ENCODE peak calls at places on chromosomes 16 and 17, in seven cellular contexts. One of them, this sample, is unnamed.

GRCh38 chr17:53629188-53629587 is 193.5 kb upstream of the KIF2B start:
- DNase-seq in colonic mucosa: no peak
- DNase-seq in Karpas-422: no peak
- DNase-seq in trophoblast cell: peak; percentile 1
- DNase-seq in NT2/D1: no peak
- DNase-seq in MM.1S: no peak
- DNase-seq in fibroblast of lung: peak; percentile 81
- DNase-seq in this sample: no peak

GRCh38 chr17:74512624-74513084 is 18.6 kb downstream of the CD300LB start:
- DNase-seq in colonic mucosa: no peak
- DNase-seq in Karpas-422: no peak
- DNase-seq in trophoblast cell: peak; percentile 49
- DNase-seq in NT2/D1: no peak
- DNase-seq in MM.1S: no peak
- DNase-seq in fibroblast of lung: peak; percentile 87
- DNase-seq in this sample: no peak

GRCh38 chr17:17325816-17326215 is 22.6 kb downstream of the NT5M start:
- DNase-seq in colonic mucosa: no peak
- DNase-seq in Karpas-422: no peak
- DNase-seq in trophoblast cell: no peak
- DNase-seq in NT2/D1: no peak
- DNase-seq in MM.1S: no peak
- DNase-seq in fibroblast of lung: no peak
- DNase-seq in this sample: peak; percentile 42

GRCh38 chr17:78524870-78525510 is 52.2 kb downstream of the DNAH17 start:
- DNase-seq in colonic mucosa: no peak
- DNase-seq in Karpas-422: no peak
- DNase-seq in trophoblast cell: no peak
- DNase-seq in NT2/D1: no peak
- DNase-seq in MM.1S: no peak
- DNase-seq in fibroblast of lung: no peak
- DNase-seq in this sample: peak; percentile 59

GRCh38 chr17:54426287-54426886 is 474.3 kb upstream of the TOM1L1 start:
- DNase-seq in colonic mucosa: no peak
- DNase-seq in Karpas-422: peak; percentile 68
- DNase-seq in trophoblast cell: peak; percentile 5
- DNase-seq in NT2/D1: peak; percentile 2
- DNase-seq in MM.1S: peak; percentile 62
- DNase-seq in fibroblast of lung: no peak
- DNase-seq in this sample: no peak

GRCh38 chr17:62703269-62703775 is 75.9 kb downstream of the MRC2 start:
- DNase-seq in colonic mucosa: no peak
- DNase-seq in Karpas-422: no peak
- DNase-seq in trophoblast cell: no peak
- DNase-seq in NT2/D1: no peak
- DNase-seq in MM.1S: no peak
- DNase-seq in fibroblast of lung: peak; percentile 33
- DNase-seq in this sample: peak; percentile 96

GRCh38 chr17:60523822-60524221 is 2.2 kb downstream of the APPBP2 start:
- DNase-seq in colonic mucosa: no peak
- DNase-seq in Karpas-422: no peak
- DNase-seq in trophoblast cell: no peak
- DNase-seq in NT2/D1: no peak
- DNase-seq in MM.1S: no peak
- DNase-seq in fibroblast of lung: no peak
- DNase-seq in this sample: no peak

GRCh38 chr17:4498461-4499397 is at the start of gene SPNS2:
- DNase-seq in colonic mucosa: peak; percentile 65
- DNase-seq in Karpas-422: peak; percentile 87
- DNase-seq in trophoblast cell: peak; percentile 69
- DNase-seq in NT2/D1: peak; percentile 20
- DNase-seq in MM.1S: peak; percentile 73
- DNase-seq in fibroblast of lung: peak; percentile 39
- DNase-seq in this sample: peak; percentile 88

GRCh38 chr16:1724491-1724890 is 18.5 kb downstream of the MAPK8IP3 start:
- DNase-seq in colonic mucosa: no peak
- DNase-seq in Karpas-422: no peak
- DNase-seq in trophoblast cell: no peak
- DNase-seq in NT2/D1: no peak
- DNase-seq in MM.1S: no peak
- DNase-seq in fibroblast of lung: no peak
- DNase-seq in this sample: no peak

GRCh38 chr16:17287401-17287800 is 183.4 kb downstream of the XYLT1 start:
- DNase-seq in colonic mucosa: no peak
- DNase-seq in Karpas-422: peak; percentile 74
- DNase-seq in trophoblast cell: no peak
- DNase-seq in NT2/D1: no peak
- DNase-seq in MM.1S: no peak
- DNase-seq in fibroblast of lung: no peak
- DNase-seq in this sample: no peak

GRCh38 chr17:79929257-79930076 is 90.2 kb upstream of the CBX4 start:
- DNase-seq in colonic mucosa: no peak
- DNase-seq in Karpas-422: no peak
- DNase-seq in trophoblast cell: no peak
- DNase-seq in NT2/D1: no peak
- DNase-seq in MM.1S: no peak
- DNase-seq in fibroblast of lung: no peak
- DNase-seq in this sample: peak; percentile 74

GRCh38 chr16:53235851-53236250 is 181.1 kb downstream of the CHD9 start:
- DNase-seq in colonic mucosa: no peak
- DNase-seq in Karpas-422: no peak
- DNase-seq in trophoblast cell: no peak
- DNase-seq in NT2/D1: no peak
- DNase-seq in MM.1S: no peak
- DNase-seq in fibroblast of lung: no peak
- DNase-seq in this sample: no peak

GRCh38 chr16:47144559-47144877 is 773 bp upstream of the NETO2 start:
- DNase-seq in colonic mucosa: no peak
- DNase-seq in Karpas-422: no peak
- DNase-seq in trophoblast cell: no peak
- DNase-seq in NT2/D1: no peak
- DNase-seq in MM.1S: no peak
- DNase-seq in fibroblast of lung: no peak
- DNase-seq in this sample: no peak
- H3K9ac ChIP-seq in colonic mucosa: peak overlapping the region; percentile 26
- H3K9ac ChIP-seq in Karpas-422: peak overlapping the region; percentile 69
- H3K9ac ChIP-seq in trophoblast cell: no peak overlapping the region
- H3K9ac ChIP-seq in NT2/D1: peak overlapping the region; percentile 86
- H3K9ac ChIP-seq in MM.1S: no peak overlapping the region
- H3K9ac ChIP-seq in fibroblast of lung: peak overlapping the region; percentile 26
- H3K9ac ChIP-seq in this sample: no peak overlapping the region

GRCh38 chr16:30931068-30931655 is 7.8 kb downstream of the FBXL19 start:
- DNase-seq in colonic mucosa: no peak
- DNase-seq in Karpas-422: no peak
- DNase-seq in trophoblast cell: no peak
- DNase-seq in NT2/D1: no peak
- DNase-seq in MM.1S: no peak
- DNase-seq in fibroblast of lung: no peak
- DNase-seq in this sample: no peak

GRCh38 chr16:30930160-30930571 is 6.8 kb downstream of the FBXL19 start:
- DNase-seq in colonic mucosa: no peak
- DNase-seq in Karpas-422: no peak
- DNase-seq in trophoblast cell: no peak
- DNase-seq in NT2/D1: no peak
- DNase-seq in MM.1S: no peak
- DNase-seq in fibroblast of lung: no peak
- DNase-seq in this sample: peak; percentile 78

GRCh38 chr16:30927789-30928378 is 4.5 kb downstream of the FBXL19 start:
- DNase-seq in colonic mucosa: peak; percentile 46
- DNase-seq in Karpas-422: peak; percentile 89
- DNase-seq in trophoblast cell: no peak
- DNase-seq in NT2/D1: peak; percentile 85
- DNase-seq in MM.1S: peak; percentile 38
- DNase-seq in fibroblast of lung: peak; percentile 39
- DNase-seq in this sample: peak; percentile 87

GRCh38 chr16:30928390-30928789 is 5.0 kb downstream of the FBXL19 start:
- DNase-seq in colonic mucosa: no peak
- DNase-seq in Karpas-422: no peak
- DNase-seq in trophoblast cell: no peak
- DNase-seq in NT2/D1: no peak
- DNase-seq in MM.1S: no peak
- DNase-seq in fibroblast of lung: no peak
- DNase-seq in this sample: no peak

DNA sequence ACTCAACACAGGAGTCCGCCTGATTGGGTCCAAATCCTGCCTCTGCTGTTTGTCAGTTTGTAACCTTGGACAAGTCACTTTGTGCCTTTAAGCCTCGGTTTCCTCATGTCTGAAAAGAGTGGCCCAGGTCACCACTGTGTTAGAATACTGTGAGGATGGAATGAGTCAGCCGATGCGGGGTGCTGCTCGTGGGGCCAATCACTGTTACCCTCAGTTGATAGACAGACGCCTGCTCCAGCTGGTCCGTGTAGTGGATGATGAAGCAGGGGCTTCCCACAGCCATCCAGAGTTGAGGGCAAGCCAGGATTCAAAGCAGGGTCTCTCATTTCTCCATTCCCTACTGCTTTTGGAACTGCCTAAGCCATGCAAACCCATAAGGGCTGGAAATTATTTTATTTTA is 5.8 kb downstream of the FBXL19 start:
- DNase-seq in colonic mucosa: no peak
- DNase-seq in Karpas-422: no peak
- DNase-seq in trophoblast cell: no peak
- DNase-seq in NT2/D1: no peak
- DNase-seq in MM.1S: no peak
- DNase-seq in fibroblast of lung: no peak
- DNase-seq in this sample: no peak
- H3K9ac ChIP-seq in colonic mucosa: no peak overlapping the region
- H3K9ac ChIP-seq in Karpas-422: no peak overlapping the region
- H3K9ac ChIP-seq in trophoblast cell: no peak overlapping the region
- H3K9ac ChIP-seq in NT2/D1: no peak overlapping the region
- H3K9ac ChIP-seq in MM.1S: no peak overlapping the region
- H3K9ac ChIP-seq in fibroblast of lung: no peak overlapping the region
- H3K9ac ChIP-seq in this sample: no peak overlapping the region

DNA sequence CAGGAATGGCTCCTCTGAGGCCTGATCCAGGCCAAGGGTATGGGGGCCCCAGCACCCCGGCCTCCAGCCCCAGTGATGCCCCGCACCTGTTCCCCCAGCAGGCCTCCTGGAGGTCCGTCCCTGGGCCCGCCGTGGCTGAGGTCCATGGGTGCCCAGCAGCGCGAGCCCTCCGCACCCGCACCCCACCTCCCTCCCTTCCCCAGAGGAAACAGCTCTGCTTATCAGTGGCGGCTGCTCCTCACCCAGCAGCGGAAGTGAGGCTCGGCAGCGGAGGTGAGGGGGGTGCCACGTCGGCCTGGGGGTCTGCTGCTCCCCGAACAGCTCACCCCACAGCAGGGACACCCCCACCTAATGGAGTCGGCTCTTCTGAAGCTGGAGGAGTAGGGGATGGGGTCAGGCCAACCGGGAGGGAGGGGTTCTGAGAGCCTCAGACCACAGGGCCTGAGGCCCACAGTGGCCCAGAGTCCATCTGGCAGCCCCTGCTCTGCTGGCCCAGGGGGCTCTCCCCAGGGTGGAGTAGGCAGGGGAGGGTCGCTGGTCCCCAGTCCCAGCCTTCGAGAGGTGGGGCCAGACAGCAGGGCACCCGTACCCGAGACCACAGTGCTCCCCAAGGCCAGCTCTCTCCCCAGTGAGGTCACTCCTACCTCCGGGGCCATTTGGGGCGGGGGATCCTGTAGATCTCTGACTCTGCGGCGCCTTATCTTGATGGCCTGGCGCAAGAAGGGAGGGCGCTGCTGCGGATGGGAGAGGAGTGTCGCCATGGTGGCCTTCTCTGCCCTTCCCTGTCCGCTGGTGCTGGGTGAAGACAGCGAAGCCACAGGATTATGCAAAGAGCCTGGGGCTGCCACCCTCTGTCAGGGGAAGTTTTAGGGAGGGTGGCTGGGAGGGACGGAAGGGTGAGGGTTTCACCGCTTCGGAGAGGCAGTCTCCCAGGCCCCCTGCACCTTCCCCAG is at the start of gene UNC13D:
- DNase-seq in colonic mucosa: peak; percentile 60
- DNase-seq in Karpas-422: peak; percentile 80
- DNase-seq in trophoblast cell: peak; percentile 78
- DNase-seq in NT2/D1: no peak
- DNase-seq in MM.1S: no peak
- DNase-seq in fibroblast of lung: no peak
- DNase-seq in this sample: peak; percentile 86
- H3K9ac ChIP-seq in colonic mucosa: peak within 1 kb of the TSS; percentile 82
- H3K9ac ChIP-seq in Karpas-422: peak within 1 kb of the TSS; percentile 93
- H3K9ac ChIP-seq in trophoblast cell: no peak within 1 kb of the TSS
- H3K9ac ChIP-seq in NT2/D1: peak within 1 kb of the TSS; percentile 64
- H3K9ac ChIP-seq in MM.1S: no peak within 1 kb of the TSS
- H3K9ac ChIP-seq in fibroblast of lung: no peak within 1 kb of the TSS
- H3K9ac ChIP-seq in this sample: peak within 1 kb of the TSS; percentile 69

GRCh38 chr17:42547001-42547461 is 5.7 kb upstream of the HSD17B1 start:
- DNase-seq in colonic mucosa: no peak
- DNase-seq in Karpas-422: no peak
- DNase-seq in trophoblast cell: no peak
- DNase-seq in NT2/D1: no peak
- DNase-seq in MM.1S: no peak
- DNase-seq in fibroblast of lung: no peak
- DNase-seq in this sample: peak; percentile 77

GRCh38 chr17:42553161-42553818 is 567 bp downstream of the HSD17B1 start:
- DNase-seq in colonic mucosa: no peak
- DNase-seq in Karpas-422: no peak
- DNase-seq in trophoblast cell: peak; percentile 73
- DNase-seq in NT2/D1: no peak
- DNase-seq in MM.1S: no peak
- DNase-seq in fibroblast of lung: peak; percentile 56
- DNase-seq in this sample: no peak

GRCh38 chr17:42547698-42548069 is 5.0 kb upstream of the HSD17B1 start:
- DNase-seq in colonic mucosa: no peak
- DNase-seq in Karpas-422: no peak
- DNase-seq in trophoblast cell: no peak
- DNase-seq in NT2/D1: no peak
- DNase-seq in MM.1S: no peak
- DNase-seq in fibroblast of lung: no peak
- DNase-seq in this sample: no peak

GRCh38 chr17:42548070-42548837 is 4.5 kb upstream of the HSD17B1 start:
- DNase-seq in colonic mucosa: peak; percentile 93
- DNase-seq in Karpas-422: peak; percentile 96
- DNase-seq in trophoblast cell: peak; percentile 83
- DNase-seq in NT2/D1: peak; percentile 81
- DNase-seq in MM.1S: peak; percentile 76
- DNase-seq in fibroblast of lung: peak; percentile 54
- DNase-seq in this sample: peak; percentile 92

DNA sequence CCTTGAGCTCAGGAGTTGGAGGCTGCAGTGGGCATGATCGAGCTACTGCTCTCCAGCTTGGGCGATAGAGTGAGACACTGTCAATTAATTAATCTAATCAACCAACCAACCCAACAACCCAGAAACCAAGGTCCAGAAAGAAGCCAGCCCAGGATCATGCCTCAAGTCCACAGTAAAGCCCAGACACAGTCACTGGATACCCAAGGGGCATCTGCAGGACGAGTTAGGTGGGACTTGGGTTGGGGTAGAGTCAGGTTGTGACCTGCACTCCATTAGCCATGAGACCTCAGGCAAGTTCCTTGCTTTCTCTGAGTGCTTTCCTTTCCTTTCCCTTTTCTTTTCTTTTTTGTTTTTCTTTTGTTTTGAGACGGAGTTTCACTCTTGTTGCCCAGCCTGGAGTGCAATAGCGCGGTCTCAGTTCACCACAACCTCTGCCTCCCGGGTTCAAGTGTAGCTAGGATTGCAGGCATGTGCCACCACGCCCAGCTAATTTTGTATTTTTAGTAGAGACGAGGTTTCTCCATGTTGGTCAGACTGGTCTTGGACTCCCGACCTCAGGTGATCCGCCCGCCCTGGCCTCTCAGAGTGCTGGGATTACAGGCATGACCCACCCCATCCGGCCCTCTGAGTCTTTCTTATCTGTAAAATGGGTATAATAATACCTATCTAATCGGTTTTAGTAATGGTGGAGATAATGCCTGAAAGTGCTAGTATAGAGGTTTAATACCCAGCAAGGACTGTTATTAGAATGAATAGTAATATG is 3.5 kb upstream of the HSD17B1 start:
- DNase-seq in colonic mucosa: no peak
- DNase-seq in Karpas-422: no peak
- DNase-seq in trophoblast cell: no peak
- DNase-seq in NT2/D1: no peak
- DNase-seq in MM.1S: no peak
- DNase-seq in fibroblast of lung: no peak
- DNase-seq in this sample: no peak
- H3K9ac ChIP-seq in colonic mucosa: no peak overlapping the region
- H3K9ac ChIP-seq in Karpas-422: peak overlapping the region; percentile 73
- H3K9ac ChIP-seq in trophoblast cell: no peak overlapping the region
- H3K9ac ChIP-seq in NT2/D1: peak overlapping the region; percentile 81
- H3K9ac ChIP-seq in MM.1S: no peak overlapping the region
- H3K9ac ChIP-seq in fibroblast of lung: no peak overlapping the region
- H3K9ac ChIP-seq in this sample: no peak overlapping the region

This sample was measured in kidney.